ENCODE peak calls at places on chromosomes 12 and 14, in ten cellular contexts. G is astrocyte, J is endothelial cell of umbilical vein, Y is hepatocyte, U is fibroblast of lung, N is GM23338, V is neural progenitor cell, W is PC-9, P is GM23248, L is PC-3. Z is an unnamed sample.

GRCh38 chr12:16012086-16012485 is 101.0 kb downstream of the DERA start:
- DNase-seq in G (peak; percentile 53), J (peak; percentile 26), Y (peak; percentile 44), U (peak; percentile 64), N (no peak), V (no peak), W (no peak), P (peak; percentile 47), L (no peak), Z (peak; percentile 61)

GRCh38 chr12:30357712-30358111 is 338.0 kb downstream of the IPO8 start:
- DNase-seq in G (no peak), J (no peak), Y (no peak), U (peak; percentile 3), N (no peak), V (no peak), W (no peak), P (no peak), L (no peak), Z (no peak)

GRCh38 chr12:203462-204260 is 10.3 kb downstream of the SLC6A12 start:
- DNase-seq in G (no peak), J (no peak), Y (peak; percentile 71), U (no peak), N (peak; percentile 62), V (peak; percentile 82), W (no peak), P (no peak), L (no peak), Z (no peak)

GRCh38 chr14:95318870-95319311 is 817 bp downstream of the CLMN start:
- DNase-seq in G (no peak), J (no peak), Y (no peak), U (no peak), N (peak; percentile 62), V (no peak), W (no peak), P (no peak), L (no peak), Z (peak; percentile 7)

GRCh38 chr12:12916135-12916956 is 25.0 kb downstream of the GPRC5A start:
- DNase-seq in G (peak; percentile 46), J (peak; percentile 97), Y (peak; percentile 86), U (peak; percentile 62), N (peak; percentile 87), V (peak; percentile 84), W (peak; percentile 55), P (peak; percentile 83), L (peak; percentile 81), Z (peak; percentile 84)

GRCh38 chr12:24591079-24591626 is 357.7 kb downstream of the BCAT1 start:
- DNase-seq in G (no peak), J (no peak), Y (no peak), U (no peak), N (peak; percentile 34), V (no peak), W (no peak), P (no peak), L (no peak), Z (no peak)

GRCh38 chr12:114774181-114774580 is 90.2 kb upstream of the TBX3 start:
- DNase-seq in G (peak; percentile 81), J (no peak), Y (no peak), U (peak; percentile 82), N (no peak), V (no peak), W (peak; percentile 68), P (no peak), L (peak; percentile 31), Z (no peak)

GRCh38 chr14:45426685-45427282 is 173.8 kb upstream of the MIS18BP1 start:
- DNase-seq in G (peak; percentile 11), J (peak; percentile 41), Y (peak; percentile 58), U (peak; percentile 24), N (peak; percentile 93), V (peak; percentile 75), W (peak; percentile 41), P (peak; percentile 49), L (peak; percentile 79), Z (peak; percentile 37)

GRCh38 chr12:108852674-108853073 is 4.7 kb downstream of the SSH1 start:
- DNase-seq in G (peak; percentile 44), J (peak; percentile 99), Y (no peak), U (peak; percentile 48), N (no peak), V (no peak), W (no peak), P (no peak), L (no peak), Z (no peak)

GRCh38 chr12:3770891-3771290 is 18.0 kb upstream of the CRACR2A start:
- DNase-seq in G (peak; percentile 51), J (peak; percentile 41), Y (no peak), U (peak; percentile 64), N (no peak), V (no peak), W (peak; percentile 39), P (peak; percentile 70), L (peak; percentile 86), Z (no peak)

GRCh38 chr12:28535216-28535615 is 345.0 kb downstream of the CCDC91 start:
- DNase-seq in G (peak; percentile 63), J (peak; percentile 14), Y (no peak), U (peak; percentile 72), N (no peak), V (no peak), W (no peak), P (peak; percentile 68), L (peak; percentile 57), Z (no peak)

GRCh38 chr12:85057370-85057963 is 21.3 kb downstream of the LRRIQ1 start:
- DNase-seq in G (peak; percentile 17), J (peak; percentile 58), Y (peak; percentile 69), U (peak; percentile 36), N (peak; percentile 78), V (peak; percentile 69), W (no peak), P (peak; percentile 51), L (peak; percentile 79), Z (peak; percentile 56)

GRCh38 chr14:55864890-55865655 is 253.1 kb upstream of the PELI2 start:
- DNase-seq in G (no peak), J (no peak), Y (no peak), U (no peak), N (peak; percentile 81), V (peak; percentile 24), W (no peak), P (no peak), L (peak; percentile 60), Z (peak; percentile 18)

GRCh38 chr14:33704486-33704885 is 246.4 kb downstream of the EGLN3 start:
- DNase-seq in G (no peak), J (no peak), Y (no peak), U (no peak), N (no peak), V (no peak), W (peak; percentile 73), P (no peak), L (no peak), Z (no peak)

GRCh38 chr12:93670104-93670503 is 7.1 kb upstream of the CRADD start:
- DNase-seq in G (no peak), J (no peak), Y (no peak), U (no peak), N (no peak), V (no peak), W (no peak), P (no peak), L (peak; percentile 12), Z (no peak)

GRCh38 chr12:63151061-63151897 is at the start of gene AVPR1A:
- DNase-seq in G (no peak), J (no peak), Y (peak; percentile 41), U (no peak), N (peak; percentile 48), V (peak; percentile 61), W (no peak), P (peak; percentile 19), L (no peak), Z (no peak)
- TF ChIP-seq EZH2 in G (no peak), J (no peak), Y (peak; percentile 35), U (peak; percentile 83), N (peak; percentile 68), V (peak; percentile 14), W (no peak), P (peak; percentile 82), L (peak; percentile 50), Z (no peak)

DNA sequence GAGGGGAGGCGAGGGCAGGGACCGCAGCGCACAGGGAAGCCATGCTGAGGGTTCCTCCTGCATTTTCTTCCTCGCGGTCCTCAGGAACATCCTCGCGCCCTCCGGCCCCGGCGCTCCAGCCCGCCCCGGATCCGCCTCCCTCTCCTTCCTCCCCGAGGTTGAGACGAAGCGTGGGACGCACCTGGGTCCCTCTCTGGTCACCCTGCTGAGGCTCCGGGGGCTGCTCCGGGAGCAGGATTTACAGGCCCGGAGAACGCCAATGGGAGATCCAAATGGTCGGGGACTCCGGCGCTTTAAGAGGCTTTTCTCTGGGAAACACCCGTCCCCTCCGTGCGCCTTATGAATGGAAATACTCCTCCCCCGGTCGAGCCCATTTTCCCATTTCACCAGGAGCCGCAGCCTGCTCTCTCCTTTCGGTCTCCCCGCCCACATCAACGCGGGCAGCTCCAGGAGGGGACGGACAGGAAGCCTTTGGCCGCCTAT is 379 bp upstream of the UNC79 start:
- DNase-seq in G (peak; percentile 16), J (no peak), Y (peak; percentile 41), U (peak; percentile 30), N (peak; percentile 91), V (peak; percentile 85), W (no peak), P (peak; percentile 8), L (no peak), Z (no peak)
- TF ChIP-seq EZH2 in G (no peak), J (no peak), Y (no peak), U (no peak), N (no peak), V (no peak), W (no peak), P (no peak), L (no peak), Z (no peak)

GRCh38 chr14:77039285-77040058 is 11.0 kb upstream of the IRF2BPL start:
- DNase-seq in G (peak; percentile 63), J (peak; percentile 51), Y (peak; percentile 73), U (peak; percentile 68), N (no peak), V (no peak), W (no peak), P (peak; percentile 66), L (no peak), Z (no peak)

GRCh38 chr14:77037338-77037782 is 8.9 kb upstream of the IRF2BPL start:
- DNase-seq in G (no peak), J (no peak), Y (no peak), U (no peak), N (no peak), V (no peak), W (no peak), P (no peak), L (no peak), Z (no peak)

GRCh38 chr14:77037886-77038511 is 9.5 kb upstream of the IRF2BPL start:
- DNase-seq in G (peak; percentile 50), J (peak; percentile 58), Y (no peak), U (peak; percentile 72), N (peak; percentile 43), V (no peak), W (no peak), P (peak; percentile 61), L (peak; percentile 94), Z (no peak)

GRCh38 chr14:77035267-77035666 is 6.8 kb upstream of the IRF2BPL start:
- DNase-seq in G (no peak), J (no peak), Y (no peak), U (no peak), N (no peak), V (no peak), W (no peak), P (no peak), L (no peak), Z (no peak)

GRCh38 chr14:77036484-77037337 is 8.2 kb upstream of the IRF2BPL start:
- DNase-seq in G (no peak), J (no peak), Y (no peak), U (no peak), N (no peak), V (no peak), W (peak; percentile 71), P (no peak), L (peak; percentile 46), Z (no peak)
- TF ChIP-seq EZH2 in G (no peak), J (no peak), Y (no peak), U (no peak), N (no peak), V (no peak), W (no peak), P (no peak), L (no peak), Z (no peak)

GRCh38 chr14:104726600-104727451 is 2.8 kb downstream of the ADSS1 start:
- DNase-seq in G (no peak), J (no peak), Y (no peak), U (no peak), N (peak; percentile 42), V (no peak), W (no peak), P (no peak), L (no peak), Z (no peak)
- TF ChIP-seq EZH2 in G (no peak), J (no peak), Y (no peak), U (no peak), N (no peak), V (no peak), W (no peak), P (no peak), L (no peak), Z (no peak)